ENCODE peak calls at places on chromosomes 3 and 15, in nine cellular contexts. One of them, this sample, is unnamed.

GRCh38 chr3:156674911-156675743 is 737 bp downstream of the TIPARP start:
- DNase-seq in stimulated activated CD8-positive, alpha-beta memory T cell treated with anti-CD3 and anti-CD28 coated beads, Interleukin-7, amount 100 ng/mL, for 1 hour: no peak
- DNase-seq in neural crest cell: peak
- DNase-seq in GM19239: no peak
- DNase-seq in stimulated activated naive CD8-positive, alpha-beta T cell treated with anti-CD3 and anti-CD28 coated beads, Interleukin-15, Interleukin-2, amounts not matched to agents 100 U/mL and 50 U/mL, for 24 hours: peak
- DNase-seq in natural killer cell treated with Interleukin-12 subunit alpha and Interleukin-12 subunit beta and Interleukin-15 and Interleukin-18, amount 100 ng/mL, for 72 hours: peak
- DNase-seq in activated CD4-positive, alpha-beta T cell treated with anti-CD3 and anti-CD28 coated beads for 24 hours: peak
- DNase-seq in effector CD4-positive, alpha-beta T cell: peak
- DNase-seq in NCI-H1092 treated with DMSO at 0.1 percent for 48 hours: peak
- DNase-seq in this sample: peak

GRCh38 chr3:143040264-143040879 is 39.0 kb downstream of the U2SURP start:
- DNase-seq in stimulated activated CD8-positive, alpha-beta memory T cell treated with anti-CD3 and anti-CD28 coated beads, Interleukin-7, amount 100 ng/mL, for 1 hour: no peak
- DNase-seq in neural crest cell: no peak
- DNase-seq in GM19239: no peak
- DNase-seq in stimulated activated naive CD8-positive, alpha-beta T cell treated with anti-CD3 and anti-CD28 coated beads, Interleukin-15, Interleukin-2, amounts not matched to agents 100 U/mL and 50 U/mL, for 24 hours: no peak
- DNase-seq in natural killer cell treated with Interleukin-12 subunit alpha and Interleukin-12 subunit beta and Interleukin-15 and Interleukin-18, amount 100 ng/mL, for 72 hours: no peak
- DNase-seq in activated CD4-positive, alpha-beta T cell treated with anti-CD3 and anti-CD28 coated beads for 24 hours: no peak
- DNase-seq in effector CD4-positive, alpha-beta T cell: no peak
- DNase-seq in NCI-H1092 treated with DMSO at 0.1 percent for 48 hours: no peak
- DNase-seq in this sample: no peak

GRCh38 chr3:179146911-179147570 is 1.1 kb upstream of the PIK3CA start:
- DNase-seq in stimulated activated CD8-positive, alpha-beta memory T cell treated with anti-CD3 and anti-CD28 coated beads, Interleukin-7, amount 100 ng/mL, for 1 hour: no peak
- DNase-seq in neural crest cell: peak
- DNase-seq in GM19239: peak
- DNase-seq in stimulated activated naive CD8-positive, alpha-beta T cell treated with anti-CD3 and anti-CD28 coated beads, Interleukin-15, Interleukin-2, amounts not matched to agents 100 U/mL and 50 U/mL, for 24 hours: no peak
- DNase-seq in natural killer cell treated with Interleukin-12 subunit alpha and Interleukin-12 subunit beta and Interleukin-15 and Interleukin-18, amount 100 ng/mL, for 72 hours: no peak
- DNase-seq in activated CD4-positive, alpha-beta T cell treated with anti-CD3 and anti-CD28 coated beads for 24 hours: peak
- DNase-seq in effector CD4-positive, alpha-beta T cell: peak
- DNase-seq in NCI-H1092 treated with DMSO at 0.1 percent for 48 hours: peak
- DNase-seq in this sample: no peak

GRCh38 chr3:127005864-127006500 is 23.1 kb downstream of the PLXNA1 start:
- DNase-seq in stimulated activated CD8-positive, alpha-beta memory T cell treated with anti-CD3 and anti-CD28 coated beads, Interleukin-7, amount 100 ng/mL, for 1 hour: no peak
- DNase-seq in neural crest cell: no peak
- DNase-seq in GM19239: no peak
- DNase-seq in stimulated activated naive CD8-positive, alpha-beta T cell treated with anti-CD3 and anti-CD28 coated beads, Interleukin-15, Interleukin-2, amounts not matched to agents 100 U/mL and 50 U/mL, for 24 hours: no peak
- DNase-seq in natural killer cell treated with Interleukin-12 subunit alpha and Interleukin-12 subunit beta and Interleukin-15 and Interleukin-18, amount 100 ng/mL, for 72 hours: no peak
- DNase-seq in activated CD4-positive, alpha-beta T cell treated with anti-CD3 and anti-CD28 coated beads for 24 hours: no peak
- DNase-seq in effector CD4-positive, alpha-beta T cell: no peak
- DNase-seq in NCI-H1092 treated with DMSO at 0.1 percent for 48 hours: no peak
- DNase-seq in this sample: no peak

GRCh38 chr3:86988235-86988634 is 2.7 kb downstream of the VGLL3 start:
- DNase-seq in stimulated activated CD8-positive, alpha-beta memory T cell treated with anti-CD3 and anti-CD28 coated beads, Interleukin-7, amount 100 ng/mL, for 1 hour: no peak
- DNase-seq in neural crest cell: no peak
- DNase-seq in GM19239: no peak
- DNase-seq in stimulated activated naive CD8-positive, alpha-beta T cell treated with anti-CD3 and anti-CD28 coated beads, Interleukin-15, Interleukin-2, amounts not matched to agents 100 U/mL and 50 U/mL, for 24 hours: no peak
- DNase-seq in natural killer cell treated with Interleukin-12 subunit alpha and Interleukin-12 subunit beta and Interleukin-15 and Interleukin-18, amount 100 ng/mL, for 72 hours: no peak
- DNase-seq in activated CD4-positive, alpha-beta T cell treated with anti-CD3 and anti-CD28 coated beads for 24 hours: no peak
- DNase-seq in effector CD4-positive, alpha-beta T cell: no peak
- DNase-seq in NCI-H1092 treated with DMSO at 0.1 percent for 48 hours: no peak
- DNase-seq in this sample: no peak

GRCh38 chr3:59563072-59563605 is 513.3 kb upstream of the CFAP20DC start:
- DNase-seq in stimulated activated CD8-positive, alpha-beta memory T cell treated with anti-CD3 and anti-CD28 coated beads, Interleukin-7, amount 100 ng/mL, for 1 hour: no peak
- DNase-seq in neural crest cell: no peak
- DNase-seq in GM19239: no peak
- DNase-seq in stimulated activated naive CD8-positive, alpha-beta T cell treated with anti-CD3 and anti-CD28 coated beads, Interleukin-15, Interleukin-2, amounts not matched to agents 100 U/mL and 50 U/mL, for 24 hours: no peak
- DNase-seq in natural killer cell treated with Interleukin-12 subunit alpha and Interleukin-12 subunit beta and Interleukin-15 and Interleukin-18, amount 100 ng/mL, for 72 hours: no peak
- DNase-seq in activated CD4-positive, alpha-beta T cell treated with anti-CD3 and anti-CD28 coated beads for 24 hours: no peak
- DNase-seq in effector CD4-positive, alpha-beta T cell: no peak
- DNase-seq in NCI-H1092 treated with DMSO at 0.1 percent for 48 hours: no peak
- DNase-seq in this sample: no peak

GRCh38 chr3:29057326-29057725 is 223.5 kb upstream of the RBMS3 start:
- DNase-seq in stimulated activated CD8-positive, alpha-beta memory T cell treated with anti-CD3 and anti-CD28 coated beads, Interleukin-7, amount 100 ng/mL, for 1 hour: no peak
- DNase-seq in neural crest cell: no peak
- DNase-seq in GM19239: no peak
- DNase-seq in stimulated activated naive CD8-positive, alpha-beta T cell treated with anti-CD3 and anti-CD28 coated beads, Interleukin-15, Interleukin-2, amounts not matched to agents 100 U/mL and 50 U/mL, for 24 hours: no peak
- DNase-seq in natural killer cell treated with Interleukin-12 subunit alpha and Interleukin-12 subunit beta and Interleukin-15 and Interleukin-18, amount 100 ng/mL, for 72 hours: no peak
- DNase-seq in activated CD4-positive, alpha-beta T cell treated with anti-CD3 and anti-CD28 coated beads for 24 hours: no peak
- DNase-seq in effector CD4-positive, alpha-beta T cell: no peak
- DNase-seq in NCI-H1092 treated with DMSO at 0.1 percent for 48 hours: no peak
- DNase-seq in this sample: no peak

GRCh38 chr15:77871838-77872371 is 205.6 kb downstream of the TBC1D2B start:
- DNase-seq in stimulated activated CD8-positive, alpha-beta memory T cell treated with anti-CD3 and anti-CD28 coated beads, Interleukin-7, amount 100 ng/mL, for 1 hour: no peak
- DNase-seq in neural crest cell: no peak
- DNase-seq in GM19239: no peak
- DNase-seq in stimulated activated naive CD8-positive, alpha-beta T cell treated with anti-CD3 and anti-CD28 coated beads, Interleukin-15, Interleukin-2, amounts not matched to agents 100 U/mL and 50 U/mL, for 24 hours: peak
- DNase-seq in natural killer cell treated with Interleukin-12 subunit alpha and Interleukin-12 subunit beta and Interleukin-15 and Interleukin-18, amount 100 ng/mL, for 72 hours: peak
- DNase-seq in activated CD4-positive, alpha-beta T cell treated with anti-CD3 and anti-CD28 coated beads for 24 hours: no peak
- DNase-seq in effector CD4-positive, alpha-beta T cell: no peak
- DNase-seq in NCI-H1092 treated with DMSO at 0.1 percent for 48 hours: no peak
- DNase-seq in this sample: no peak

GRCh38 chr15:67784057-67784781 is 41.1 kb upstream of the SKOR1 start:
- DNase-seq in stimulated activated CD8-positive, alpha-beta memory T cell treated with anti-CD3 and anti-CD28 coated beads, Interleukin-7, amount 100 ng/mL, for 1 hour: no peak
- DNase-seq in neural crest cell: no peak
- DNase-seq in GM19239: peak
- DNase-seq in stimulated activated naive CD8-positive, alpha-beta T cell treated with anti-CD3 and anti-CD28 coated beads, Interleukin-15, Interleukin-2, amounts not matched to agents 100 U/mL and 50 U/mL, for 24 hours: peak
- DNase-seq in natural killer cell treated with Interleukin-12 subunit alpha and Interleukin-12 subunit beta and Interleukin-15 and Interleukin-18, amount 100 ng/mL, for 72 hours: no peak
- DNase-seq in activated CD4-positive, alpha-beta T cell treated with anti-CD3 and anti-CD28 coated beads for 24 hours: no peak
- DNase-seq in effector CD4-positive, alpha-beta T cell: no peak
- DNase-seq in NCI-H1092 treated with DMSO at 0.1 percent for 48 hours: no peak
- DNase-seq in this sample: no peak